ENCODE peak calls at places on chromosomes 5 and 9, in seven cellular contexts. I is heart left ventricle, F is Peyer's patch, Q is breast epithelium, S is ovary, D is GM12878, T is testis. W is an unnamed sample. For H3K4me1 and H3K27me3, the result is how much of the 10 kb centered on the place peaks cover.

GRCh38 chr9:82558855-82559615 is 503.9 kb downstream of the RASEF start:
- DNase-seq in I (no peak), F (no peak), Q (no peak), S (no peak), D (no peak), T (no peak), W (no peak)

GRCh38 chr5:172561151-172561550 is 79.9 kb upstream of the NEURL1B start:
- DNase-seq in I (no peak), F (no peak), Q (no peak), S (no peak), D (no peak), T (no peak), W (no peak)

GRCh38 chr5:69312459-69313160 is 20.0 kb downstream of the CCDC125 start:
- DNase-seq in I (no peak), F (no peak), Q (no peak), S (no peak), D (no peak), T (no peak), W (no peak)

GRCh38 chr5:166285385-166285784 is 2006.1 kb upstream of the WWC1 start:
- DNase-seq in I (no peak), F (no peak), Q (no peak), S (no peak), D (no peak), T (no peak), W (no peak)

GRCh38 chr5:75265731-75266130 is 29.1 kb upstream of the ANKRD31 start:
- DNase-seq in I (no peak), F (no peak), Q (no peak), S (no peak), D (no peak), T (no peak), W (no peak)

GRCh38 chr5:172163346-172163745 is 24.7 kb downstream of the STK10 start:
- DNase-seq in I (no peak), F (no peak), Q (no peak), S (no peak), D (no peak), T (peak), W (no peak)

GRCh38 chr5:61163905-61164304 is 1.6 kb upstream of the SMIM15 start:
- DNase-seq in I (no peak), F (no peak), Q (no peak), S (no peak), D (no peak), T (no peak), W (no peak)

GRCh38 chr5:59746261-59746765 is 147.2 kb downstream of the PDE4D start:
- DNase-seq in I (no peak), F (no peak), Q (no peak), S (no peak), D (no peak), T (no peak), W (no peak)

GRCh38 chr5:143054480-143054941 is 284.3 kb downstream of the ARHGAP26 start:
- DNase-seq in I (no peak), F (no peak), Q (no peak), S (no peak), D (peak), T (no peak), W (no peak)

GRCh38 chr5:39190311-39191102 is 28.9 kb downstream of the FYB1 start:
- DNase-seq in I (no peak), F (no peak), Q (no peak), S (no peak), D (no peak), T (no peak), W (no peak)

GRCh38 chr5:127588368-127588767 is 60.5 kb upstream of the CTXN3 start:
- DNase-seq in I (no peak), F (no peak), Q (no peak), S (no peak), D (no peak), T (no peak), W (no peak)

GRCh38 chr5:36444582-36444999 is 142.9 kb upstream of the RANBP3L start:
- DNase-seq in I (peak), F (no peak), Q (peak), S (no peak), D (no peak), T (peak), W (peak)

GRCh38 chr9:109799792-109800191 is 19.8 kb downstream of the PALM2AKAP2 start:
- DNase-seq in I (no peak), F (no peak), Q (no peak), S (no peak), D (no peak), T (no peak), W (no peak)

GRCh38 chr5:59246470-59247250 is 646.9 kb downstream of the PDE4D start:
- DNase-seq in I (no peak), F (no peak), Q (no peak), S (no peak), D (no peak), T (no peak), W (no peak)

GRCh38 chr5:178058321-178059012 is 54.9 kb upstream of the N4BP3 start:
- DNase-seq in I (no peak), F (no peak), Q (no peak), S (no peak), D (no peak), T (no peak), W (peak)

GRCh38 chr9:135971106-135971766 is 10.1 kb upstream of the UBAC1 start:
- DNase-seq in I (no peak), F (no peak), Q (no peak), S (no peak), D (no peak), T (no peak), W (no peak)

GRCh38 chr9:33198163-33198562 is 31.0 kb upstream of the B4GALT1 start:
- DNase-seq in I (peak), F (no peak), Q (peak), S (no peak), D (no peak), T (peak), W (no peak)

GRCh38 chr5:111735829-111736228 is 21.2 kb downstream of the NREP start:
- DNase-seq in I (peak), F (no peak), Q (no peak), S (peak), D (no peak), T (no peak), W (no peak)

GRCh38 chr5:108233617-108234016 is 148.3 kb downstream of the FBXL17 start:
- DNase-seq in I (no peak), F (no peak), Q (no peak), S (no peak), D (no peak), T (no peak), W (no peak)

GRCh38 chr9:118316831-118317230 is 612.6 kb downstream of the TLR4 start:
- DNase-seq in I (no peak), F (no peak), Q (no peak), S (no peak), D (no peak), T (no peak), W (no peak)

GRCh38 chr5:96651948-96652753 is 10.0 kb upstream of the CAST start:
- DNase-seq in I (no peak), F (no peak), Q (no peak), S (no peak), D (no peak), T (no peak), W (no peak)

GRCh38 chr9:72428329-72428728 is 63.3 kb upstream of the ZFAND5 start:
- DNase-seq in I (no peak), F (no peak), Q (no peak), S (no peak), D (no peak), T (no peak), W (no peak)

GRCh38 chr5:145236127-145236526 is 599.0 kb downstream of the PRELID2 start:
- DNase-seq in I (no peak), F (no peak), Q (no peak), S (no peak), D (no peak), T (no peak), W (no peak)

GRCh38 chr5:168177831-168178450 is 113.5 kb upstream of the WWC1 start:
- DNase-seq in I (peak), F (no peak), Q (no peak), S (no peak), D (no peak), T (no peak), W (no peak)

GRCh38 chr5:178675922-178676321 is 49.1 kb upstream of the CLK4 start:
- DNase-seq in I (no peak), F (no peak), Q (no peak), S (no peak), D (no peak), T (no peak), W (no peak)

GRCh38 chr9:136147038-136147889 is 28.6 kb upstream of the TMEM250 start:
- DNase-seq in I (peak), F (no peak), Q (no peak), S (peak), D (no peak), T (no peak), W (no peak)

GRCh38 chr5:14228219-14228618 is 85.1 kb downstream of the TRIO start:
- DNase-seq in I (no peak), F (no peak), Q (no peak), S (no peak), D (no peak), T (no peak), W (no peak)

GRCh38 chr9:5008206-5008605 is 23.1 kb downstream of the JAK2 start:
- DNase-seq in I (no peak), F (no peak), Q (no peak), S (no peak), D (no peak), T (no peak), W (no peak)

GRCh38 chr9:6563036-6563435 is 82.5 kb downstream of the GLDC start:
- DNase-seq in I (no peak), F (no peak), Q (no peak), S (no peak), D (no peak), T (no peak), W (peak)

GRCh38 chr9:250625-251024 is 36.0 kb downstream of the DOCK8 start:
- DNase-seq in I (no peak), F (no peak), Q (no peak), S (no peak), D (no peak), T (no peak), W (no peak)

GRCh38 chr5:34511915-34512314 is 144.2 kb upstream of the RAI14 start:
- DNase-seq in I (peak), F (no peak), Q (no peak), S (no peak), D (no peak), T (peak), W (no peak)

GRCh38 chr9:122619996-122620395 is 5.5 kb downstream of the OR1Q1 start:
- DNase-seq in I (no peak), F (no peak), Q (no peak), S (no peak), D (no peak), T (no peak), W (no peak)

GRCh38 chr9:89739531-89740315 is 134.9 kb downstream of the GADD45G start:
- DNase-seq in I (no peak), F (no peak), Q (no peak), S (no peak), D (no peak), T (no peak), W (no peak)

GRCh38 chr9:93300585-93301081 is 116.7 kb downstream of the WNK2 start:
- DNase-seq in I (no peak), F (peak), Q (no peak), S (no peak), D (no peak), T (peak), W (no peak)

GRCh38 chr9:127361561-127361960 is 35.4 kb upstream of the SLC2A8 start:
- DNase-seq in I (no peak), F (peak), Q (no peak), S (no peak), D (peak), T (no peak), W (no peak)

GRCh38 chr9:127473501-127473900 is 22.2 kb downstream of the LRSAM1 start:
- DNase-seq in I (no peak), F (no peak), Q (no peak), S (no peak), D (no peak), T (no peak), W (no peak)

GRCh38 chr5:131530706-131531331 is 104.2 kb downstream of the RAPGEF6 start:
- DNase-seq in I (no peak), F (no peak), Q (no peak), S (no peak), D (no peak), T (no peak), W (no peak)

GRCh38 chr9:83714316-83714715 is 6.6 kb upstream of the UBQLN1 start:
- DNase-seq in I (no peak), F (no peak), Q (no peak), S (no peak), D (no peak), T (no peak), W (no peak)

GRCh38 chr9:70924905-70925547 is 196.4 kb downstream of the TRPM3 start:
- DNase-seq in I (peak), F (no peak), Q (peak), S (no peak), D (no peak), T (peak), W (peak)

GRCh38 chr9:72823971-72824370 is 128.9 kb downstream of the ALDH1A1 start:
- DNase-seq in I (no peak), F (no peak), Q (no peak), S (no peak), D (no peak), T (no peak), W (no peak)

GRCh38 chr9:79263666-79264460 is 307.9 kb upstream of the TLE4 start:
- DNase-seq in I (no peak), F (no peak), Q (no peak), S (no peak), D (no peak), T (no peak), W (no peak)
- H3K4me1 ChIP-seq in I (under half), F (under half), Q (under half), S (under half), D (under half), T (under half), W (under half)

GRCh38 chr9:78235771-78236510 is at the start of gene CEP78:
- DNase-seq in I (peak), F (peak), Q (peak), S (peak), D (peak), T (peak), W (peak)
- TF ChIP-seq POLR2A in I (no peak), F (peak), Q (peak), S (no peak), D (peak), T (no peak), W (peak)

GRCh38 chr9:16869961-16870605 is 387 bp downstream of the BNC2 start:
- DNase-seq in I (peak), F (peak), Q (no peak), S (peak), D (no peak), T (peak), W (no peak)
- H3K27me3 ChIP-seq in I (under half), F (under half), Q (under half), S (under half), D (under half), T (under half), W (under half)

DNA sequence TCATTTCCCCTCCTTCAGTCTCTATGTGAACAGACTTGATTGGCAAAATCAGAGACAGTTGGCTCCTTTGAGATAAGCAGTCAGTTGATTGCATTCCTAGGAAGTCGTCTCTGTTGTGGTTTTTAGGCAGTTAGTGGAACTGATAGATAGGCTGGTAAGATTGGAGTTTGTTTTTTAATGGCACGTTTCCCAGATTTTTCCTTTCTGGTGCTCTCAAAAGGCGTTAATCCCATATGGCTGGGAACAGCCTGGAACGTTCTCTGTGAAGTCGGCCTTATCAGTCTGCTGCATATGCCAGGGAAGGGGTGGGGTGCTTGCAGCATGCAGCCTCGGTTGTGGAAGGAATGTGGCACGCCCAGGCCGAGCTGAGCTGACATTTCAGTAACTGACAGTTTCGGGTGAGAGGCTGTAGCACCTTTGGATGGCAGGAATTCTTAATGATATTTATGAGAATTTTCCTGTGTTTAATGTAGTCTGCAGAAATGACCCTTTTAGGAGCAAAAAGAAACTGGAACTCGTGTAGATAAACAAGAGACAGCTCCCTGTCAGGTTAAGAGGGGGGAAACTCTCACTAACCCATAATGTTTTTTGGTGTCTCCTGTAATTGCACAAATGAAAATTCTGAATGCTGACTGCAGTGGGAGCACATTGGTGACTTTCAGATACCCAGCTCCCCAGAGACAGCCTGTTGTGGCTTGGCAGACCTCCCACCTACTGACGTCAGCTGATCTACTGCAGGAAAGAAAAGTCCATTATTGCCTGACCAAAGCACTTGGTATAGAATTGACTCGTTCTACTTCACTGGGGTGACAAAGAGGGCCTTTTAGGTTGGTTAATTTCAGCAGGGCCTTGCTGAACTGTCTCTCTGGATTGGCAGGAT is 6.3 kb downstream of the SPTAN1 start:
- DNase-seq in I (peak), F (peak), Q (peak), S (peak), D (peak), T (peak), W (peak)
- H3K4me1 ChIP-seq in I (half or more), F (under half), Q (under half), S (under half), D (under half), T (under half), W (half or more)

GRCh38 chr9:124658165-124659017 is 112.7 kb downstream of the NR6A1 start:
- DNase-seq in I (peak), F (no peak), Q (peak), S (peak), D (peak), T (peak), W (peak)
- TF ChIP-seq POLR2A in I (no peak), F (no peak), Q (no peak), S (no peak), D (peak), T (no peak), W (peak)

GRCh38 chr5:147986134-147986757 is 77.5 kb upstream of the SPINK5 start:
- DNase-seq in I (no peak), F (no peak), Q (no peak), S (no peak), D (no peak), T (no peak), W (no peak)
- H3K27me3 ChIP-seq in I (under half), F (under half), Q (under half), S (under half), D (under half), T (under half), W (under half)

DNA sequence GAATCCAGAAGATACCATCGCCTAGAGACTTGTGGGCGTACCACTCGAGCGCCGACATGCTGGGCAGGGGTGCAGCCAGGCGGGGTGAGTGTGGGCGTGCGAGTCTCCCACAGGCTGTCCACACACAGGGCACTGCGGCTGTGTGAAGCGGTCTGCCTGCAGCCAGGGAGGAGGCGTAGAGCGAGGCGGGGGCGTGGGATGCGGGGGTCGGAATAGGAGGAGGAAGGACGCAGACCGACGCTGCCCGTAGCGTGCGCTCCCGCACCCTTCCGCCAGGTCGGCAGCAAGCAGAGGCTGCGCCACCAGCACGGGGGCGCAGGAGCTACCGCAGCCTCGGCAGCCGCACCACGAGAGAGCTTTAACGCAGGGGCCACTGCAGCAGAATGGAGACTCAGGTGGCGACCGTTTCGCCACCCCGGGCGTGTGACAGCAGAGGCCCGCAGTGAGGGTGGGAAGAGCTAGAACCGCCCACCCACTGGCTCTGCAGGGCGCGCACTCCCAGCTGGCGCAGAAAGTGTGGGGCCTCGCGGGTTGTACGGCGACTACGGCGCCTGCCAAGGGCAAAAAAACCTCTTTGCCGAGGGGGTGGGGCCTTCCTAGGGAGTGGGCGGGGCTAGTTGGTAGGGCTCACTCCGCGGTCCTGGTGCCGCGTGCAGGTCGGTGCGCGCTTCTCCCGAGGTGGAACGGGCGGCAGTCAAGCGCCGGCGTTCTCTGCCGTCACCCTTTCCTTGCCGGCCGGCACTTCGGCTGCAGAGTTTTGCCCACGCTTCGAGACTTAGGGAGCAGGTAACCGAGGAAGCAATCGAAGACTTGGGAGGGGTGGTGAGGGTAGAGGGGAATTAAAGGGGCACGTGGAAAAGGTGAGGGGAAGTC is at the start of the genes MBLAC2 and POLR3G:
- DNase-seq in I (peak), F (peak), Q (peak), S (peak), D (peak), T (peak), W (peak)
- H3K4me1 ChIP-seq in I (under half), F (under half), Q (under half), S (under half), D (under half), T (under half), W (under half)